ENCODE peak calls at places on chromosomes 3 and 15, in seven cellular contexts. D is GM12864, J is choroid plexus epithelial cell, K is mesothelial cell of epicardium, U is thoracic aorta, G is lower lobe of right lung, Z is NB4. S is an unnamed sample.

GRCh38 chr3:44914936-44915335 is 40.5 kb downstream of the TGM4 start:
- DNase-seq in D (no peak), J (peak; percentile 44), K (no peak), U (no peak), G (no peak), Z (peak; percentile 54), S (no peak)

GRCh38 chr3:86930831-86931230 is 60.1 kb downstream of the VGLL3 start:
- DNase-seq in D (no peak), J (peak; percentile 44), K (no peak), U (no peak), G (no peak), Z (no peak), S (no peak)

GRCh38 chr3:186239321-186239720 is 122.7 kb downstream of the DGKG start:
- DNase-seq in D (no peak), J (no peak), K (no peak), U (no peak), G (no peak), Z (peak; percentile 45), S (no peak)

GRCh38 chr3:25423780-25424179 is 4.3 kb upstream of the RARB start:
- DNase-seq in D (no peak), J (peak; percentile 91), K (no peak), U (no peak), G (no peak), Z (no peak), S (no peak)

GRCh38 chr15:66748320-66748779 is 46.3 kb downstream of the SMAD6 start:
- DNase-seq in D (no peak), J (peak; percentile 90), K (no peak), U (no peak), G (no peak), Z (no peak), S (no peak)

GRCh38 chr3:16151109-16151508 is 23.4 kb upstream of the GALNT15 start:
- DNase-seq in D (no peak), J (peak; percentile 93), K (no peak), U (no peak), G (peak; percentile 57), Z (no peak), S (no peak)

GRCh38 chr3:112602217-112602838 is 38.6 kb downstream of the CCDC80 start:
- DNase-seq in D (peak; percentile 8), J (no peak), K (no peak), U (no peak), G (no peak), Z (no peak), S (no peak)

GRCh38 chr3:106862067-106862466 is 515.2 kb upstream of the CCDC54 start:
- DNase-seq in D (no peak), J (peak; percentile 83), K (no peak), U (no peak), G (no peak), Z (no peak), S (no peak)

GRCh38 chr3:123752228-123752627 is 131.9 kb downstream of the MYLK start:
- DNase-seq in D (no peak), J (no peak), K (no peak), U (no peak), G (no peak), Z (no peak), S (no peak)

GRCh38 chr15:100220058-100220728 is 121.6 kb downstream of the ADAMTS17 start:
- DNase-seq in D (no peak), J (no peak), K (no peak), U (no peak), G (no peak), Z (no peak), S (no peak)

GRCh38 chr3:30167511-30168135 is 438.8 kb upstream of the TGFBR2 start:
- DNase-seq in D (no peak), J (no peak), K (no peak), U (no peak), G (no peak), Z (no peak), S (no peak)

DNA sequence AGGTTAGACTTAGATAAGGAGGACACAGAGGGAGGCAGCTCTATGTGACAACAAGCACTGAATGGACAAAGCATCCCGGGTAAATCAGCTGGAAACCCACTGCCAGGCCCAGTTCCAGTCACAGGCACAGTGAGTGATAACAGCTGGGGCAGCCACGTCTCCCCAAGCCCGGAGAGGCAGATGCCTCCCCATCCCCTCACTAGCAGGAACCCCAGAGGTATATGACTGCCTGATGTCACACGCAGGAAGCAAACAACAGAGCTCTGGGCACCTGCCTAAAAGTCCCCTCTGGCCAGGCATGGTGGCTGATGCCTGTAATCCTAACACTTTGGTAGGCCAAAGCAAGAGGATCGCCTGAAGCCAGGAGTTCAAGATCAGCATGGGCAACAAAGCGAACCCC is 18.2 kb downstream of the C15orf62 start:
- DNase-seq in D (no peak), J (no peak), K (no peak), U (no peak), G (peak; percentile 19), Z (no peak), S (no peak)
- TF ChIP-seq CTCF in D (no peak), J (no peak), K (no peak), U (no peak), G (no peak), Z (no peak), S (no peak)

GRCh38 chr3:160643994-160644393 is 33.0 kb upstream of the ARL14 start:
- DNase-seq in D (no peak), J (no peak), K (no peak), U (no peak), G (no peak), Z (no peak), S (no peak)
- TF ChIP-seq CTCF in D (no peak), J (peak; percentile 26), K (no peak), U (no peak), G (no peak), Z (no peak), S (no peak)

GRCh38 chr3:197003461-197004385 is 25.9 kb downstream of the MELTF start:
- DNase-seq in D (no peak), J (no peak), K (peak; percentile 56), U (no peak), G (no peak), Z (no peak), S (no peak)
- TF ChIP-seq CTCF in D (no peak), J (no peak), K (no peak), U (no peak), G (no peak), Z (no peak), S (no peak)

GRCh38 chr15:63983071-63983711 is 63.1 kb downstream of the DAPK2 start:
- DNase-seq in D (no peak), J (no peak), K (no peak), U (no peak), G (no peak), Z (peak; percentile 51), S (peak; percentile 48)
- TF ChIP-seq CTCF in D (no peak), J (peak; percentile 59), K (no peak), U (no peak), G (no peak), Z (peak; percentile 19), S (no peak)

GRCh38 chr15:91032919-91033803 is 10.8 kb upstream of the VPS33B start:
- DNase-seq in D (peak; percentile 21), J (peak; percentile 41), K (peak; percentile 55), U (no peak), G (peak; percentile 87), Z (peak; percentile 63), S (peak; percentile 49)
- TF ChIP-seq CTCF in D (peak; percentile 85), J (peak; percentile 73), K (peak; percentile 48), U (peak; percentile 39), G (peak; percentile 75), Z (peak; percentile 81), S (peak; percentile 75)

DNA sequence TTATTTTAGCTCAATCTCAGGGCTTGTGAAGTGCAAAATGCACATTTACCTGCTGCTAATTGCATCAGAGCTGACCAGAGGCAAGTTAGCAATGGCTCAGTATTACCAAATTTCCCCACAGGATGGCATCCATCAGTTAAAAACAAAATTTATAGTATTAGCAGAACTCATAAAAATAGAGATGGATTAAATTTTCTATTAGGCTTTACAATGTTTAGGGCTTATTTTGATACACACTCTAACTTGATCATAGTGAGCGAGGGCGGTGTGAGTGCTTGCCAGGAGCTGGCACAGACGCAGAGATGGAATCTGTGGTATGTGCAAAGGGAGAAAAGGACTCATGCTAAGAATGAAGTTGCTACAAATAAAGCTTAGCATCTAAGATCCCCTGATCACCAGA is 241.0 kb downstream of the NSUN3 start:
- DNase-seq in D (no peak), J (peak; percentile 52), K (no peak), U (no peak), G (no peak), Z (no peak), S (no peak)
- TF ChIP-seq CTCF in D (no peak), J (peak; percentile 39), K (no peak), U (no peak), G (no peak), Z (no peak), S (no peak)

DNA sequence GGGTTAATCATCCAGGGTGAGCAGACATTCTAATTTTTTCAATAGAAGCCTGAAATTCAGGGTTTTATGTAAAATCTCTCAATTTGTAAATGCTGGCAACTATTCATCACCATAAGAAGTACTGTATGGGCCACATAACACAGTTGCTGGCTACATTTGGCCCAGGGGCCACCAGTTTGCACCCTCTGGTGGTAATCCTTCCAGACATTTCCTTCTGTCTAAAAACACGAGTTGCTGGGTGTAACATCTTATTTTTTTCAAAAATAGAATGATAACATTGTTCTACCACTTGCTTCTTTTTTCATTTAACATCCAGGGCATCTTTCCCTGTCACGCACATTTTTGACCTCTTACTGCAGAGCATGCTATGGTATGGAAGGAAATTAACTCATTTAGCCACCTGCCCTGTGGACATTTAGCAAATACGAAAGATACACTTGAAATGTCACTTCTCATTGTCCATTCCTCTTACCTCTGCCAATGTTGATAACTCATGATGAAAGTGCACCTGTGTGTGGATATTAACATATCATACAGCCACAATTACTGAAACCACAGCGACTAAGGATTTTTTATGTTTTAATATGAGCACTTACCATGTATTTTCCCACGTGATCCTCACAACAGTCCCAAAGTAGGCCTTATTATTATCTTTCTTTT is 117.5 kb upstream of the ARHGEF3 start:
- DNase-seq in D (no peak), J (no peak), K (no peak), U (no peak), G (no peak), Z (no peak), S (no peak)
- TF ChIP-seq CTCF in D (peak; percentile 7), J (peak; percentile 5), K (no peak), U (no peak), G (no peak), Z (no peak), S (no peak)

S was measured in GM20000.